ENCODE peak calls at places on chromosome X, in seven cellular contexts. One of them, this sample, is unnamed. For H3K4me1, the result is how much of the 10 kb centered on the place peaks cover.

GRCh38 chrX:667360-667759 is 36.8 kb downstream of the SHOX start:
- DNase-seq in hepatocyte: no peak
- DNase-seq in uterus: no peak
- DNase-seq in upper lobe of left lung: no peak
- DNase-seq in neural progenitor cell: no peak
- DNase-seq in body of pancreas: peak
- DNase-seq in Peyer's patch: no peak
- DNase-seq in this sample: no peak

GRCh38 chrX:106954041-106954440 is 33.8 kb downstream of the CLDN2 start:
- DNase-seq in hepatocyte: no peak
- DNase-seq in uterus: no peak
- DNase-seq in upper lobe of left lung: no peak
- DNase-seq in body of pancreas: no peak
- DNase-seq in Peyer's patch: no peak
- DNase-seq in neural progenitor cell: no peak
- DNase-seq in this sample: no peak

GRCh38 chrX:53930513-53931380 is 113.5 kb downstream of the PHF8 start:
- DNase-seq in hepatocyte: peak
- DNase-seq in upper lobe of left lung: no peak
- DNase-seq in Peyer's patch: no peak
- DNase-seq in neural progenitor cell: no peak
- DNase-seq in uterus: no peak
- DNase-seq in body of pancreas: no peak
- DNase-seq in this sample: peak

GRCh38 chrX:32155044-32155638 is 1056.2 kb downstream of the DMD start:
- DNase-seq in body of pancreas: no peak
- DNase-seq in Peyer's patch: no peak
- DNase-seq in upper lobe of left lung: no peak
- DNase-seq in hepatocyte: no peak
- DNase-seq in neural progenitor cell: peak
- DNase-seq in uterus: no peak
- DNase-seq in this sample: no peak

GRCh38 chrX:31227250-31227649 is 155.4 kb upstream of the FTHL17 start:
- DNase-seq in uterus: no peak
- DNase-seq in upper lobe of left lung: no peak
- DNase-seq in neural progenitor cell: no peak
- DNase-seq in body of pancreas: no peak
- DNase-seq in hepatocyte: peak
- DNase-seq in Peyer's patch: no peak
- DNase-seq in this sample: peak

GRCh38 chrX:13015536-13016236 is 28.7 kb downstream of the FAM9C start:
- DNase-seq in uterus: no peak
- DNase-seq in Peyer's patch: no peak
- DNase-seq in upper lobe of left lung: no peak
- DNase-seq in body of pancreas: no peak
- DNase-seq in hepatocyte: no peak
- DNase-seq in neural progenitor cell: no peak
- DNase-seq in this sample: no peak

GRCh38 chrX:41336447-41336846 is 2.5 kb downstream of the DDX3X start:
- DNase-seq in hepatocyte: no peak
- DNase-seq in upper lobe of left lung: no peak
- DNase-seq in body of pancreas: no peak
- DNase-seq in neural progenitor cell: no peak
- DNase-seq in uterus: no peak
- DNase-seq in Peyer's patch: no peak
- DNase-seq in this sample: no peak

GRCh38 chrX:9033586-9033985 is 341 bp downstream of the FAM9B start:
- DNase-seq in upper lobe of left lung: peak
- DNase-seq in body of pancreas: no peak
- DNase-seq in hepatocyte: no peak
- DNase-seq in Peyer's patch: no peak
- DNase-seq in uterus: no peak
- DNase-seq in neural progenitor cell: no peak
- DNase-seq in this sample: no peak

GRCh38 chrX:55695227-55696018 is 22.1 kb upstream of the RRAGB start:
- DNase-seq in neural progenitor cell: no peak
- DNase-seq in upper lobe of left lung: no peak
- DNase-seq in Peyer's patch: no peak
- DNase-seq in hepatocyte: no peak
- DNase-seq in uterus: no peak
- DNase-seq in body of pancreas: no peak
- DNase-seq in this sample: no peak

GRCh38 chrX:136863826-136864225 is 16.7 kb downstream of the RBMX start:
- DNase-seq in uterus: no peak
- DNase-seq in neural progenitor cell: no peak
- DNase-seq in Peyer's patch: no peak
- DNase-seq in upper lobe of left lung: no peak
- DNase-seq in hepatocyte: no peak
- DNase-seq in body of pancreas: no peak
- DNase-seq in this sample: peak

GRCh38 chrX:16957751-16958150 is 11.3 kb downstream of the REPS2 start:
- DNase-seq in neural progenitor cell: no peak
- DNase-seq in uterus: no peak
- DNase-seq in hepatocyte: no peak
- DNase-seq in body of pancreas: no peak
- DNase-seq in Peyer's patch: no peak
- DNase-seq in upper lobe of left lung: no peak
- DNase-seq in this sample: no peak

GRCh38 chrX:46408553-46409407 is 136.4 kb downstream of the ZNF674 start:
- DNase-seq in uterus: peak
- DNase-seq in body of pancreas: peak
- DNase-seq in upper lobe of left lung: no peak
- DNase-seq in neural progenitor cell: peak
- DNase-seq in hepatocyte: peak
- DNase-seq in Peyer's patch: peak
- DNase-seq in this sample: no peak

GRCh38 chrX:140190441-140191108 is 225.3 kb upstream of the CXorf66 start:
- DNase-seq in body of pancreas: peak
- DNase-seq in Peyer's patch: no peak
- DNase-seq in neural progenitor cell: no peak
- DNase-seq in upper lobe of left lung: no peak
- DNase-seq in uterus: no peak
- DNase-seq in hepatocyte: no peak
- DNase-seq in this sample: no peak

GRCh38 chrX:8304668-8305067 is 133.6 kb upstream of the VCX2 start:
- DNase-seq in body of pancreas: no peak
- DNase-seq in uterus: no peak
- DNase-seq in Peyer's patch: no peak
- DNase-seq in hepatocyte: no peak
- DNase-seq in neural progenitor cell: no peak
- DNase-seq in upper lobe of left lung: no peak
- DNase-seq in this sample: peak

GRCh38 chrX:68872171-68872570 is 43.4 kb downstream of the EFNB1 start:
- DNase-seq in uterus: no peak
- DNase-seq in Peyer's patch: no peak
- DNase-seq in neural progenitor cell: peak
- DNase-seq in hepatocyte: no peak
- DNase-seq in upper lobe of left lung: no peak
- DNase-seq in body of pancreas: no peak
- DNase-seq in this sample: no peak

GRCh38 chrX:68867458-68868166 is 38.8 kb downstream of the EFNB1 start:
- DNase-seq in neural progenitor cell: no peak
- DNase-seq in body of pancreas: no peak
- DNase-seq in uterus: no peak
- DNase-seq in hepatocyte: peak
- DNase-seq in upper lobe of left lung: no peak
- DNase-seq in Peyer's patch: peak
- DNase-seq in this sample: no peak

GRCh38 chrX:68868316-68868715 is 39.5 kb downstream of the EFNB1 start:
- DNase-seq in uterus: no peak
- DNase-seq in body of pancreas: no peak
- DNase-seq in hepatocyte: no peak
- DNase-seq in Peyer's patch: no peak
- DNase-seq in upper lobe of left lung: no peak
- DNase-seq in neural progenitor cell: no peak
- DNase-seq in this sample: no peak

GRCh38 chrX:68870357-68870756 is 41.5 kb downstream of the EFNB1 start:
- DNase-seq in Peyer's patch: peak
- DNase-seq in uterus: no peak
- DNase-seq in neural progenitor cell: no peak
- DNase-seq in hepatocyte: no peak
- DNase-seq in upper lobe of left lung: no peak
- DNase-seq in body of pancreas: no peak
- DNase-seq in this sample: no peak

DNA sequence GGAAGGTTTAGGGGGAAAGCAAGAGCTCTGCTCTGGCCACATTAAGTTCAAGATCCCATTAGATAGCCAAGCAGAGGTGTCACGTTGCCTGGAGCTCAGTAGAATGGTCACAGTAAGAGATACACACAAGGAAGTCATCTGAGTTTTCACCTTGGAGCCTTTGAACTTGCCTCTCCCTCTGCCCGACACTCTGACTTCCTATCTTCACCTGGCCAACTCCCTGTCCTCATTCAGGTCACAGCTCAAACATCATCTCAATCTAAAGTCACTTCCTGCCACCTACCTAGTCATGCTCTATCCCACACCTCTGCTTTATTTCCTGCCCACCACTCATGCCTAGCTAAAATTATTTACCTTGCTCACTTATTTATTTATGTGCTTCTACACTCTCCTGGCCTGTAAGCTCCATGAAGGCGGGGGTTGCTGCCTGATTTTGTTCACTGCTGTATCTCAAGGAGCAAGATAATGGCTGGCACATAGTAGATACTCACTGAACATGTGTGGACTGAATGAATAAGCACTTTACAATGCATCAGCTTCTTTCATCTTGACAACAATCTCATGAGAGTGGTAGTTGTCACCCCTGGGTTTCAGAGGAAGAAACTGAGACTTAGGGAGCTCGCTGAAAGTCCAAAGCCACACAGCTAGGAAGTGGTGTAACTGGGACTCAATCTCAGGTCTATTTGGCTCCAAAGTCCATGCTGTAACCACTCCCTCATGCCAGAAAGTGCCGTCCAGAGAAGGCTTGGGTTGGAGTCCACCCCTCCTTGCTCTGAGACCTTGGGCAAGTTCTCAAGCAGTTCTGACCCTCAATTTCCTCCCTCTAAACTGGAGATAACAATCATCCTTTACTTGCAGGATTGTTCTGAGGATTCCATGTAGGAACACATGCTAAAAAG is 40.3 kb downstream of the EFNB1 start:
- DNase-seq in hepatocyte: peak
- DNase-seq in body of pancreas: peak
- DNase-seq in uterus: no peak
- DNase-seq in Peyer's patch: peak
- DNase-seq in upper lobe of left lung: no peak
- DNase-seq in neural progenitor cell: no peak
- DNase-seq in this sample: no peak
- H3K27ac ChIP-seq in hepatocyte: peak
- H3K27ac ChIP-seq in body of pancreas: no peak
- H3K27ac ChIP-seq in uterus: no peak
- H3K27ac ChIP-seq in Peyer's patch: no peak
- H3K27ac ChIP-seq in upper lobe of left lung: no peak
- H3K27ac ChIP-seq in neural progenitor cell: no peak
- H3K27ac ChIP-seq in this sample: no peak

GRCh38 chrX:129717902-129718301 is 20.9 kb upstream of the XPNPEP2 start:
- DNase-seq in upper lobe of left lung: no peak
- DNase-seq in uterus: no peak
- DNase-seq in neural progenitor cell: no peak
- DNase-seq in body of pancreas: no peak
- DNase-seq in hepatocyte: no peak
- DNase-seq in Peyer's patch: no peak
- DNase-seq in this sample: peak

GRCh38 chrX:129719931-129720520 is 18.8 kb upstream of the XPNPEP2 start:
- DNase-seq in hepatocyte: no peak
- DNase-seq in upper lobe of left lung: no peak
- DNase-seq in neural progenitor cell: no peak
- DNase-seq in Peyer's patch: no peak
- DNase-seq in body of pancreas: no peak
- DNase-seq in uterus: no peak
- DNase-seq in this sample: no peak

GRCh38 chrX:129718701-129719100 is 20.1 kb upstream of the XPNPEP2 start:
- DNase-seq in uterus: no peak
- DNase-seq in Peyer's patch: no peak
- DNase-seq in neural progenitor cell: no peak
- DNase-seq in hepatocyte: no peak
- DNase-seq in upper lobe of left lung: no peak
- DNase-seq in body of pancreas: no peak
- DNase-seq in this sample: no peak

GRCh38 chrX:129720741-129721140 is 18.0 kb upstream of the XPNPEP2 start:
- DNase-seq in neural progenitor cell: no peak
- DNase-seq in body of pancreas: no peak
- DNase-seq in upper lobe of left lung: no peak
- DNase-seq in uterus: no peak
- DNase-seq in Peyer's patch: no peak
- DNase-seq in hepatocyte: no peak
- DNase-seq in this sample: no peak

GRCh38 chrX:129719268-129719667 is 19.5 kb upstream of the XPNPEP2 start:
- DNase-seq in hepatocyte: no peak
- DNase-seq in upper lobe of left lung: no peak
- DNase-seq in uterus: no peak
- DNase-seq in neural progenitor cell: no peak
- DNase-seq in body of pancreas: no peak
- DNase-seq in Peyer's patch: no peak
- DNase-seq in this sample: no peak
- H3K4me1 ChIP-seq in hepatocyte: under half
- H3K4me1 ChIP-seq in upper lobe of left lung: under half
- H3K4me1 ChIP-seq in uterus: under half
- H3K4me1 ChIP-seq in neural progenitor cell: under half
- H3K4me1 ChIP-seq in body of pancreas: under half
- H3K4me1 ChIP-seq in Peyer's patch: under half
- H3K4me1 ChIP-seq in this sample: under half

DNA sequence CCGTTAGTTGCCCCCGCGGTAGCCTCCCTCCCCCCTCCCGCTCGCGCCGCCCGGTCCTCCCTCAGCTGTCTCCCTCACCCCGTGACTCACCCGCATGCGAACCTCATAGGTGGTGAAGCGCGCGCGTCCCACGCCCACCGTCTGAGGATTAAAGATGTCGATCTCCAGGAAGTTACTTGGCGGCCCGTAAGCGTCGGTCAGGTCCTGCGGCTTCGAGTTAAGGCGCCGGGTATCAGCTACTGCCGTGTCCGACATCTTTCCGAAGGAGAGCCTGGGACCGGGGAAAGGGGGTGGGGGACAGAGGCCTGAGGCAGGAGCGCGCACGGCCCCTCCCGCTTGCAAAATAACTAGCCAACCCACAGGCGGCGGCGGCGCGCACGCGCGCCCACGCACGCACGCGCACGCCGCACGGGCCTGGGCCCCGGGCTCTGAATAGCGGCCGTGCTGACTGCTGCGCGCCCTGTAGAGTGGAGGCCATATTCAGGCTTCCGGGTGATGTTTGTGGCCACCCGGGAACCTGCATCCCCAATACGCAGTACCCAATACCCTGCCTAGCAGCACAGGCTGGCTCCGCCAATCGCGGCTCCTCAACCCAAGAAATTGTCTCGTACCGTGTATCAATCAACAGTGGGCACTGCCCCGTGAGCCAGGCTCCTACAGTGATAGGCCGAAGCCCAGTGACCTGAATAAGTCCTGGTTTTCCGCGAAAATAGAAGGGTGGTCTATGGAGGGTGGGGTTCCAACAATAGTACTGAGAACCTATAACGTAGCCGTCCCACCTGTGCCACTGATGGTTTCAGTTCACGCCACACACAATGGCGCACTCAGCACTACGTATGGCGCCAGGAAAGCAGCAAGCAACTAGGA is at the start of gene SNX12:
- DNase-seq in upper lobe of left lung: peak
- DNase-seq in neural progenitor cell: peak
- DNase-seq in body of pancreas: peak
- DNase-seq in uterus: peak
- DNase-seq in Peyer's patch: peak
- DNase-seq in hepatocyte: peak
- DNase-seq in this sample: peak
- TF ChIP-seq CTCF in upper lobe of left lung: peak
- TF ChIP-seq CTCF in neural progenitor cell: no peak
- TF ChIP-seq CTCF in body of pancreas: peak
- TF ChIP-seq CTCF in uterus: no peak
- TF ChIP-seq CTCF in Peyer's patch: no peak
- TF ChIP-seq CTCF in hepatocyte: no peak
- TF ChIP-seq CTCF in this sample: peak

GRCh38 chrX:131778269-131779218 is 234.7 kb downstream of the OR13H1 start:
- DNase-seq in neural progenitor cell: no peak
- DNase-seq in body of pancreas: no peak
- DNase-seq in uterus: peak
- DNase-seq in upper lobe of left lung: peak
- DNase-seq in hepatocyte: no peak
- DNase-seq in Peyer's patch: peak
- DNase-seq in this sample: no peak
- H3K27ac ChIP-seq in neural progenitor cell: no peak
- H3K27ac ChIP-seq in body of pancreas: peak
- H3K27ac ChIP-seq in uterus: peak
- H3K27ac ChIP-seq in upper lobe of left lung: no peak
- H3K27ac ChIP-seq in hepatocyte: no peak
- H3K27ac ChIP-seq in Peyer's patch: peak
- H3K27ac ChIP-seq in this sample: no peak

This sample was measured in foreskin keratinocyte.